ENCODE peak calls at places on chromosomes 1 and 21, in six cellular contexts. A is central memory CD4-positive, alpha-beta T cell; W is activated T-helper 1 cell treated with anti-CD3 and anti-CD28 coated beads, Interleukin-12 subunit alpha, Interleukin-12 subunit beta, Interleukin-2, Interleukin-4 antibody, amounts not matched to agents 30 ng/mL and 10 ng/mL and 1 ng/mL, durations not matched to agents 14 hours and 24 hours and 36 hours; Y is activated CD4-positive, CD25-positive, alpha-beta regulatory T cell treated with anti-CD3 and anti-CD28 coated beads, Interleukin-2, amount 50 U/mL, for 72 hours; N is stimulated activated CD4-positive, alpha-beta T cell treated with anti-CD3 and anti-CD28 coated beads, TNF-alpha, amount 100 ng/mL, for 48 hours; F is NCI-H774. O is an unnamed sample.

GRCh38 chr1:93816970-93817738 is 61.9 kb downstream of the DNTTIP2 start:
- DNase-seq in F (no peak), N (no peak), A (no peak), W (no peak), Y (no peak), O (peak)

GRCh38 chr1:7097938-7098592 is 312.8 kb downstream of the CAMTA1 start:
- DNase-seq in N (no peak), Y (no peak), A (no peak), F (no peak), W (no peak), O (no peak)

GRCh38 chr1:36088265-36088576 is 471 bp upstream of the ADPRS start:
- DNase-seq in N (no peak), Y (no peak), F (no peak), W (no peak), A (no peak), O (no peak)

GRCh38 chr21:37915941-37916794 is at the start of gene KCNJ6:
- DNase-seq in W (no peak), Y (no peak), A (no peak), N (peak), F (peak), O (no peak)

GRCh38 chr1:119080586-119080985 is 59.9 kb downstream of the WARS2 start:
- DNase-seq in A (no peak), W (no peak), Y (no peak), F (no peak), N (no peak), O (no peak)

GRCh38 chr1:81231729-81232038 is 569.0 kb upstream of the ADGRL2 start:
- DNase-seq in A (no peak), F (no peak), W (no peak), N (no peak), Y (no peak), O (no peak)

GRCh38 chr1:53061859-53062714 is at the start of gene PODN:
- DNase-seq in A (no peak), F (no peak), N (no peak), W (no peak), Y (no peak), O (no peak)

GRCh38 chr1:101025680-101026393 is at the start of gene DPH5:
- DNase-seq in F (peak), N (peak), A (peak), Y (peak), W (peak), O (no peak)

GRCh38 chr1:18957532-18958295 is 1.2 kb upstream of the IFFO2 start:
- DNase-seq in Y (no peak), A (peak), F (no peak), W (peak), N (no peak), O (no peak)

GRCh38 chr1:7652551-7653098 is 118.5 kb upstream of the VAMP3 start:
- DNase-seq in F (no peak), W (no peak), Y (no peak), A (no peak), N (no peak), O (no peak)

GRCh38 chr1:59314776-59315528 is 18.1 kb downstream of the FGGY start:
- DNase-seq in W (no peak), F (no peak), Y (no peak), A (no peak), N (no peak), O (no peak)

GRCh38 chr1:178538192-178538916 is 25.4 kb downstream of the TEX35 start:
- DNase-seq in Y (no peak), A (no peak), N (no peak), F (no peak), W (no peak), O (no peak)

GRCh38 chr1:9422921-9423505 is 116.3 kb upstream of the SLC25A33 start:
- DNase-seq in F (no peak), Y (no peak), W (no peak), A (no peak), N (no peak), O (no peak)

GRCh38 chr1:201648911-201649775 is 110.2 kb downstream of the NAV1 start:
- DNase-seq in A (no peak), Y (no peak), F (no peak), N (no peak), W (no peak), O (no peak)

GRCh38 chr1:15997637-15998280 is 6.3 kb upstream of the SRARP start:
- DNase-seq in F (no peak), W (no peak), A (no peak), N (no peak), Y (no peak), O (no peak)

GRCh38 chr1:88104234-88104633 is 579.8 kb upstream of the PKN2 start:
- DNase-seq in F (no peak), N (no peak), A (no peak), Y (no peak), W (no peak), O (no peak)

GRCh38 chr1:54017979-54018378 is at the start of gene LDLRAD1:
- DNase-seq in N (no peak), A (no peak), W (no peak), Y (no peak), F (peak), O (no peak)

GRCh38 chr1:87603636-87604035 is 275.0 kb downstream of the LMO4 start:
- DNase-seq in Y (no peak), F (no peak), W (no peak), N (no peak), A (no peak), O (no peak)

GRCh38 chr1:241077386-241078147 is 279.4 kb downstream of the RGS7 start:
- DNase-seq in Y (no peak), N (no peak), W (no peak), A (no peak), F (no peak), O (no peak)

GRCh38 chr1:112011231-112011630 is 21.8 kb upstream of the KCND3 start:
- DNase-seq in A (no peak), F (no peak), Y (no peak), N (no peak), W (no peak), O (no peak)

GRCh38 chr1:72224506-72224905 is 57.8 kb downstream of the NEGR1 start:
- DNase-seq in W (no peak), F (no peak), Y (no peak), A (no peak), N (no peak), O (no peak)

GRCh38 chr1:18583326-18583941 is 47.2 kb upstream of the PAX7 start:
- DNase-seq in W (no peak), N (no peak), Y (no peak), F (no peak), A (no peak), O (no peak)

O was measured in NCI-H1436 treated with DMSO at 0.1 percent for 48 hours.